ENCODE peak calls at places on chromosomes 6 and 20, in ten cellular contexts. N is B cell, J is colonic mucosa, B is tibial artery, C is HFF-Myc, Z is OCI-LY7, I is NCI-H1092 treated with DMSO at 0.1 percent for 48 hours, P is GM23338, A is T-helper 1 cell, O is osteocyte. V is an unnamed sample.

GRCh38 chr6:159440907-159441703 is 251.9 kb downstream of the SOD2 start:
- DNase-seq in N (no peak), J (no peak), B (no peak), C (no peak), Z (no peak), I (no peak), P (no peak), A (no peak), O (no peak), V (no peak)

GRCh38 chr6:150753404-150754184 is 111.9 kb upstream of the MTHFD1L start:
- DNase-seq in N (no peak), J (no peak), B (no peak), C (no peak), Z (no peak), I (peak; percentile 52), P (peak; percentile 64), A (no peak), O (no peak), V (no peak)

GRCh38 chr20:44931911-44932310 is 22.1 kb downstream of the PABPC1L start:
- DNase-seq in N (no peak), J (no peak), B (no peak), C (no peak), Z (no peak), I (no peak), P (no peak), A (no peak), O (no peak), V (no peak)

GRCh38 chr6:38168699-38169098 is 349.2 kb downstream of the ZFAND3 start:
- DNase-seq in N (no peak), J (no peak), B (no peak), C (no peak), Z (no peak), I (no peak), P (no peak), A (no peak), O (no peak), V (no peak)

GRCh38 chr20:5990946-5991345 is 40.5 kb downstream of the MCM8 start:
- DNase-seq in N (no peak), J (no peak), B (no peak), C (no peak), Z (no peak), I (no peak), P (no peak), A (no peak), O (no peak), V (no peak)

GRCh38 chr6:54474898-54475297 is 166.7 kb downstream of the TINAG start:
- DNase-seq in N (no peak), J (no peak), B (no peak), C (no peak), Z (no peak), I (no peak), P (no peak), A (no peak), O (no peak), V (no peak)

GRCh38 chr6:167980911-167981310 is 16.6 kb upstream of the KIF25 start:
- DNase-seq in N (no peak), J (no peak), B (no peak), C (no peak), Z (no peak), I (no peak), P (no peak), A (no peak), O (no peak), V (no peak)

GRCh38 chr20:32535953-32536823 is 48.9 kb downstream of the NOL4L start:
- DNase-seq in N (peak; percentile 95), J (peak; percentile 81), B (no peak), C (no peak), Z (peak; percentile 85), I (peak; percentile 92), P (peak; percentile 97), A (peak; percentile 86), O (no peak), V (peak; percentile 55)

GRCh38 chr6:19535351-19535750 is 301.8 kb upstream of the ID4 start:
- DNase-seq in N (no peak), J (no peak), B (no peak), C (no peak), Z (no peak), I (peak; percentile 78), P (no peak), A (no peak), O (no peak), V (peak; percentile 42)

GRCh38 chr6:106477790-106478189 is 117.3 kb downstream of the CRYBG1 start:
- DNase-seq in N (no peak), J (no peak), B (no peak), C (no peak), Z (no peak), I (no peak), P (no peak), A (no peak), O (no peak), V (no peak)

GRCh38 chr6:27250955-27251671 is 3.6 kb downstream of the PRSS16 start:
- DNase-seq in N (peak; percentile 59), J (peak; percentile 96), B (peak; percentile 74), C (no peak), Z (peak; percentile 85), I (peak; percentile 4), P (peak; percentile 99), A (peak; percentile 66), O (no peak), V (peak; percentile 84)

GRCh38 chr20:49403911-49404310 is 78.6 kb downstream of the KCNB1 start:
- DNase-seq in N (no peak), J (no peak), B (no peak), C (no peak), Z (no peak), I (no peak), P (no peak), A (no peak), O (no peak), V (no peak)

GRCh38 chr6:20953019-20953418 is 418.8 kb downstream of the CDKAL1 start:
- DNase-seq in N (no peak), J (no peak), B (no peak), C (no peak), Z (no peak), I (peak; percentile 86), P (peak; percentile 74), A (no peak), O (no peak), V (no peak)

V was measured in mucosa of gallbladder.